ENCODE peak calls at places on chromosomes 16 and 17, in six cellular contexts. O is CD4-positive, alpha-beta memory T cell; J is stimulated activated CD4-positive, alpha-beta T cell treated with anti-CD3 and anti-CD28 coated beads, Interleukin-4, amount 100 ng/mL, for 1 hour; C is cardiac fibroblast; A is T-helper 17 cell; B is NCI-H2081 treated with DMSO at 0.1 percent for 48 hours. U is an unnamed sample.

GRCh38 chr17:83062011-83062817 is 17.2 kb upstream of the METRNL start:
- DNase-seq in O (no peak), J (no peak), C (no peak), A (peak), B (no peak), U (no peak)

GRCh38 chr16:4089811-4090293 is 26.4 kb downstream of the ADCY9 start:
- DNase-seq in O (no peak), J (no peak), C (no peak), A (no peak), B (no peak), U (no peak)

GRCh38 chr16:47524007-47524405 is 62.9 kb downstream of the PHKB start:
- DNase-seq in O (no peak), J (no peak), C (no peak), A (no peak), B (no peak), U (peak)

GRCh38 chr17:50345443-50346312 is at the start of gene XYLT2:
- DNase-seq in O (peak), J (peak), C (peak), A (peak), B (peak), U (no peak)

GRCh38 chr16:73000907-73001521 is 46.9 kb downstream of the ZFHX3 start:
- DNase-seq in O (no peak), J (no peak), C (no peak), A (no peak), B (no peak), U (no peak)

GRCh38 chr17:36850794-36851193 is 86.5 kb upstream of the LHX1 start:
- DNase-seq in O (no peak), J (no peak), C (peak), A (no peak), B (no peak), U (no peak)

GRCh38 chr17:55062921-55063320 is 94.4 kb downstream of the STXBP4 start:
- DNase-seq in O (no peak), J (no peak), C (peak), A (no peak), B (no peak), U (no peak)

GRCh38 chr17:66373944-66374817 is 71.8 kb downstream of the PRKCA start:
- DNase-seq in O (peak), J (peak), C (no peak), A (peak), B (peak), U (no peak)

GRCh38 chr16:1137604-1138003 is 15.3 kb upstream of the CACNA1H start:
- DNase-seq in O (no peak), J (no peak), C (no peak), A (no peak), B (no peak), U (no peak)

GRCh38 chr17:29664743-29665479 is 42.2 kb upstream of the CORO6 start:
- DNase-seq in O (no peak), J (no peak), C (peak), A (no peak), B (no peak), U (peak)

GRCh38 chr16:27286446-27286845 is 17.9 kb upstream of the NSMCE1 start:
- DNase-seq in O (no peak), J (no peak), C (peak), A (no peak), B (no peak), U (peak)

GRCh38 chr17:46024590-46024989 is 25.5 kb downstream of the STH start:
- DNase-seq in O (no peak), J (no peak), C (no peak), A (no peak), B (no peak), U (no peak)

GRCh38 chr16:58366247-58367031 is 25.8 kb upstream of the GINS3 start:
- DNase-seq in O (no peak), J (no peak), C (peak), A (no peak), B (no peak), U (peak)

GRCh38 chr17:19336938-19337711 is 25.4 kb downstream of the B9D1 start:
- DNase-seq in O (no peak), J (no peak), C (no peak), A (no peak), B (no peak), U (no peak)

GRCh38 chr17:7263071-7263800 is 958 bp upstream of the CLDN7 start:
- DNase-seq in O (no peak), J (peak), C (no peak), A (no peak), B (no peak), U (no peak)

GRCh38 chr17:50033316-50033715 is 22.6 kb upstream of the ITGA3 start:
- DNase-seq in O (no peak), J (no peak), C (peak), A (no peak), B (no peak), U (no peak)

GRCh38 chr16:56115817-56116576 is 75.3 kb upstream of the GNAO1 start:
- DNase-seq in O (no peak), J (no peak), C (no peak), A (no peak), B (no peak), U (no peak)

GRCh38 chr17:28473542-28473941 is at the start of gene SLC13A2:
- DNase-seq in O (no peak), J (no peak), C (no peak), A (no peak), B (no peak), U (no peak)

GRCh38 chr17:57313276-57313835 is 57.0 kb downstream of the MSI2 start:
- DNase-seq in O (no peak), J (no peak), C (no peak), A (no peak), B (peak), U (no peak)

GRCh38 chr16:81243927-81244326 is 5.4 kb downstream of the BCO1 start:
- DNase-seq in O (no peak), J (no peak), C (no peak), A (no peak), B (no peak), U (no peak)

GRCh38 chr17:4487820-4488716 is 10.6 kb upstream of the SPNS2 start:
- DNase-seq in O (no peak), J (no peak), C (no peak), A (no peak), B (no peak), U (no peak)

GRCh38 chr17:80029235-80029974 is 6.3 kb downstream of the TBC1D16 start:
- DNase-seq in O (no peak), J (no peak), C (peak), A (no peak), B (no peak), U (no peak)

GRCh38 chr16:47732806-47733150 is 271.6 kb downstream of the PHKB start:
- DNase-seq in O (no peak), J (no peak), C (peak), A (no peak), B (no peak), U (no peak)

GRCh38 chr16:81697886-81698635 is 81.0 kb upstream of the PLCG2 start:
- DNase-seq in O (no peak), J (no peak), C (no peak), A (no peak), B (no peak), U (peak)

GRCh38 chr16:83929811-83930555 is 23.1 kb upstream of the OSGIN1 start:
- DNase-seq in O (no peak), J (no peak), C (no peak), A (no peak), B (no peak), U (no peak)

GRCh38 chr16:77660311-77660710 is 62.0 kb upstream of the NUDT7 start:
- DNase-seq in O (no peak), J (no peak), C (peak), A (no peak), B (no peak), U (peak)

GRCh38 chr16:380837-381787 is 666 bp downstream of the PGAP6 start:
- DNase-seq in O (no peak), J (peak), C (peak), A (no peak), B (no peak), U (no peak)

GRCh38 chr16:57265850-57266530 is 18.5 kb downstream of the PLLP start:
- DNase-seq in O (no peak), J (no peak), C (peak), A (no peak), B (no peak), U (no peak)

GRCh38 chr16:67770371-67770991 is 35.9 kb downstream of the RANBP10 start:
- DNase-seq in O (no peak), J (no peak), C (peak), A (no peak), B (no peak), U (no peak)